ENCODE peak calls at places on chromosomes 5 and 9, in seven cellular contexts. A is H1, Y is HepG2, L is GM12891, G is SK-N-SH, S is GM12878, W is K562. P is an unnamed sample.
A peak's percentile ranks its signal among the peaks of the same experiment; 100 is the strongest.

GRCh38 chr9:17625644-17626388 is 47.0 kb downstream of the SH3GL2 start:
- DNase-seq in Y (no peak), L (no peak), G (no peak), A (no peak), W (no peak), S (no peak), P (no peak)

GRCh38 chr5:67147768-67148167 is 48.8 kb downstream of the CD180 start:
- DNase-seq in S (no peak), L (no peak), A (no peak), Y (peak; percentile 19), G (no peak), W (no peak), P (no peak)

GRCh38 chr5:141529002-141529401 is 40.1 kb downstream of the PCDHGC5 start:
- DNase-seq in G (no peak), S (no peak), L (no peak), A (no peak), Y (no peak), W (no peak), P (no peak)

GRCh38 chr9:121277518-121278275 is 9.7 kb downstream of the GSN start:
- DNase-seq in Y (no peak), L (no peak), S (no peak), G (no peak), A (no peak), W (no peak), P (no peak)

GRCh38 chr5:1262381-1262780 is 32.5 kb downstream of the TERT start:
- DNase-seq in G (no peak), S (no peak), Y (no peak), A (no peak), W (no peak), L (no peak), P (no peak)

GRCh38 chr5:151202381-151203139 is 21.3 kb downstream of the CCDC69 start:
- DNase-seq in Y (no peak), L (no peak), A (no peak), S (no peak), W (no peak), G (no peak), P (no peak)

GRCh38 chr9:131528886-131529505 is 2.1 kb downstream of the UCK1 start:
- DNase-seq in A (no peak), S (no peak), W (no peak), L (no peak), G (no peak), Y (no peak), P (no peak)

GRCh38 chr5:179287631-179288030 is 57.6 kb downstream of the ADAMTS2 start:
- DNase-seq in A (no peak), W (no peak), L (no peak), G (no peak), Y (no peak), S (no peak), P (no peak)

GRCh38 chr5:15431923-15432322 is 68.1 kb upstream of the FBXL7 start:
- DNase-seq in S (no peak), A (no peak), L (no peak), Y (no peak), W (no peak), G (no peak), P (no peak)

GRCh38 chr5:96048763-96049162 is 87.1 kb upstream of the ELL2 start:
- DNase-seq in S (no peak), L (no peak), A (no peak), W (peak; percentile 27), G (no peak), Y (no peak), P (no peak)

GRCh38 chr5:65020492-65020891 is 251.8 kb downstream of the CWC27 start:
- DNase-seq in Y (no peak), L (no peak), A (no peak), S (no peak), G (peak; percentile 44), W (no peak), P (no peak)

GRCh38 chr9:33524431-33524947 is 438 bp downstream of the ANKRD18B start:
- DNase-seq in Y (no peak), S (no peak), L (no peak), W (no peak), A (peak; percentile 58), G (no peak), P (no peak)

GRCh38 chr5:180804129-180804601 is 1.6 kb upstream of the MGAT1 start:
- DNase-seq in W (no peak), S (no peak), L (no peak), A (no peak), G (no peak), Y (no peak), P (no peak)

GRCh38 chr5:146359836-146360235 is 21.2 kb downstream of the POU4F3 start:
- DNase-seq in A (no peak), S (no peak), Y (no peak), W (no peak), L (no peak), G (no peak), P (no peak)

GRCh38 chr5:175879743-175880142 is 8.4 kb downstream of the CPLX2 start:
- DNase-seq in G (no peak), Y (no peak), A (no peak), S (no peak), L (no peak), W (no peak), P (no peak)

GRCh38 chr5:77076961-77077820 is 9.9 kb downstream of the ZBED3 start:
- DNase-seq in A (peak; percentile 94), L (peak; percentile 83), S (no peak), G (peak; percentile 94), Y (no peak), W (peak; percentile 83), P (peak; percentile 82)

DNA sequence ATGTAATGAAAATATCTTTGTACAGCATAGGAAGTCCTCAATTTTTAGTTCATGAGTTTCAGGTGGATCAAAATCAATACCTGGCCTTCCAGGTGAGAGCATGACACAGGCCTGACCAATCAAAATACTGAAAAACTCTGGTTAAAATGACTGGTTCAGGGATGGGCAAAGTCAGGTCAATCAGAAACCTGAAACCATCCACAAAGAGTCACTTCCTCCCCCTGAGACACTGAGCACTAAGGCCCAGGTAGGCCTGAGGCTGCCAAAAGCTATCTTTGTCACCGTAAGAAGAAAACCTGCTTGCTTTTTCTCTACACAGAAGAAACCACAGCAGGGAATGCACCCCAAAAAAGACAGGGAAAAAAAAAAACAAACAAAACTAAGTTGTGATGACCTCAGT is 444.8 kb downstream of the TLR4 start:
- DNase-seq in L (no peak), A (no peak), S (no peak), W (no peak), Y (no peak), G (no peak), P (no peak)
- TF ChIP-seq TAF1 in L (no peak), A (no peak), S (no peak), W (no peak), Y (no peak), G (no peak), P (no peak)

DNA sequence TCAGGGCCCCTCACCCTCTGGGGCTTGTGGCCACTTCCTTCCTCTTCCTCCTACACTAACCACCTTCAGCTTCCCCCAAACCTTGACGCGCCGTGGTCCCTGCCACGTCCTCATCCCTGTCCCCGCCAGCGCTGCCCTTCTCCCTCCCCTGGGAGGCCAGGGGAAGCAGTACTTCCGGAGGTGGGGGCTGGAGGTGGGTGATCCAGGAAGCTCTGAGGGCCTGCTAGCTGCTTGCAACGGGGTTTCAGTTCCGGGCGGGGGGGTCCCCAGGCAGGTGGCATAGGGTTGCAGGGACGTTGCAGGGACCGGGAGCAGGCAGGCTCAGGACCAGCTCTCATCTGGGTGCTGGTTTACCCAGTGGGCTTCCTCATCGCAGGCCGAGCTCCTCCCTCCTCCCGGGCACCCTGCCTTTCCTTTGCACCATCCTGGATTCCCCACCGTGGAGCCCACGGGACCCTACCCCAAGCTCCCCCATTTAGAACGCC is 70.0 kb downstream of the RXRA start:
- DNase-seq in S (peak; percentile 72), Y (no peak), A (no peak), L (peak; percentile 75), G (no peak), W (no peak), P (peak; percentile 87)
- TF ChIP-seq TAF1 in S (no peak), Y (no peak), A (no peak), L (no peak), G (no peak), W (no peak), P (no peak)

DNA sequence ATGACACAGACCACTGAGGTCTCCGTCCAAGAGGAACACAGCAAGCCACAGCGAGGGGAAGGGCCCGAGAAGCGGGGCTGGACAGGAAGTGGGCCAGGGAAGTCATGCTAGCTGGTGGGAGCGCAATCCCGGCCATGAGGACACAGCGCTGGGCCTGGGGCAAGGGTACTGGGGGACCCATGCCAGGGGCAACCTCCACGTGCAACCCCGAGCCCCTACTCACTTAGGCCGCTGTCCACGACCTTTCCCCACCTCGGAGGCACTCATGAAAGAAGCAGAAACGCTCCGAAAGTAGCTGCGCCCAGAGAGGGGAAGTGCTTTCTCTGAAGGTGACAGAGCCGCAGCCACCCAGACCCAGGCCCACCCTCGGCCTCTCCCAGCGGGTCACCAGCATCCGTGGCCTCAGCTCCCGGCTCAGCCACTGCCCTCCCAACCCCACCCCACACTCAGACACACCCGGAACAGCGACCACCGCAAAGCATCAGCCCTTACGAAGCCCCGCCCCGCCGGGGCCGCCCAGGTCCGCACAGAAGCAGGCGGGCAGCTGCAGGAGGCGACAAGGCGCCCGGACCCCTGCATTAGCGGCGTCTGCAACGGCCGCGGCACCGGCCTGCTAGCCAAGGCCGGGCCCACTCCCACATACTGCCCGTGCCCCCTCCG is 782 bp downstream of the BICD2 start:
- DNase-seq in S (no peak), W (peak; percentile 46), Y (no peak), G (peak; percentile 81), A (peak; percentile 65), L (peak; percentile 37), P (peak; percentile 42)
- TF ChIP-seq TAF1 in S (no peak), W (no peak), Y (peak; percentile 18), G (no peak), A (peak; percentile 19), L (no peak), P (no peak)

DNA sequence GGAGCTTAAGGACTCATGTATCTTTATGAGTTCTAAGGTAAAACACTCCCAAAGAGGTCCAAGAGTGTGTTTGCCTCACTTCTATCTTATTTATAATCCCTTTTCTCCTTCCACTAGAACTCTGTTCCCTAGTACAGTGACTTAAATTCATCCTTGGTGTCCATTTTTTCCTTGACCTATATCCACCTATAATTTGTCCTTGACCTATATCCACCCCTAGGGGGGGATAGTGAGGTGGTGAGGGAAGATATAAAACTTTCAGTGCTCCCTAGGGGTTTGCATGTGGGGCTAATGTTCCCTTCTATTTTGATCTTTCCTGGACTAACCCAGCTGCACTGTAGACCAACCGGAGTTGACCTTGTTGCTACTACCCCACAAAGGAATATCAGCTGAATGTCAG is 83.5 kb upstream of the GNAQ start:
- DNase-seq in S (no peak), L (no peak), Y (peak; percentile 23), A (no peak), G (peak; percentile 12), W (peak; percentile 34), P (no peak)
- TF ChIP-seq TAF1 in S (no peak), L (no peak), Y (no peak), A (no peak), G (no peak), W (no peak), P (no peak)

GRCh38 chr9:8136477-8136876 is 336.9 kb upstream of the DMAC1 start:
- DNase-seq in S (no peak), A (no peak), G (no peak), L (no peak), W (no peak), Y (no peak), P (no peak)
- TF ChIP-seq TAF1 in S (no peak), A (no peak), G (no peak), L (no peak), W (no peak), Y (no peak), P (no peak)

DNA sequence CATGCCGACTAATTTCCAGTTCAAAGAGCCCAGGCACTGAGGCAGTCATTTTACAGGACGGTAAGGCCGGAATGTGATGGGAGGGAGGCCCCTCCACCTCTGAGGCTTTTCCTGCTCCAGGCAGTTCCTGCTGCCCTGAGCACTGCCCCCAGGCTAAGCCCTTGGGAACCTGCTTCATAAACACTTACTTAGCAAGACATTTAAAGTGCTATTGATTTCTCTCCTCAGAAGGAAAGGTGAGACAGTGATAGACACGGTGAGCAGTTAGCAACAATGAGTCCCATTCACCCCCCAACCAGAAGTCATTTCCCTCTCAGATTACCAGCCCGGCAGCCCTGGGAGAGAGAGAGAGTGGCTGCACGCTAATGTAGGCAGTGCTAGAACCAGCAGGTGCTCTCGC is 462.5 kb downstream of the SPOCK1 start:
- DNase-seq in S (no peak), W (no peak), L (no peak), Y (no peak), A (no peak), G (no peak), P (no peak)
- TF ChIP-seq TAF1 in S (no peak), W (no peak), L (no peak), Y (no peak), A (no peak), G (no peak), P (no peak)

P was measured in GM12892.